ENCODE peak calls at places on chromosomes 5 and 9, in four cellular contexts. R is HepG2, V is WTC11, X is K562. B is an unnamed sample.

GRCh38 chr5:116731432-116731831 is 156.8 kb upstream of the SEMA6A start:
- DNase-seq in V (no peak), R (no peak), X (no peak), B (no peak)

GRCh38 chr9:76374702-76375543 is 19.3 kb downstream of the RFK start:
- DNase-seq in R (peak; percentile 85), X (peak; percentile 17), V (peak; percentile 33), B (peak; percentile 94)

GRCh38 chr5:73977146-73977545 is 351.1 kb downstream of the ARHGEF28 start:
- DNase-seq in V (no peak), X (no peak), R (no peak), B (no peak)

GRCh38 chr9:113155911-113156559 is 5.2 kb downstream of the SLC31A2 start:
- DNase-seq in V (no peak), R (no peak), X (no peak), B (no peak)

GRCh38 chr5:568061-568781 is 43.9 kb upstream of the CEP72 start:
- DNase-seq in V (no peak), R (no peak), X (no peak), B (no peak)

GRCh38 chr5:103519550-103519949 is 43.0 kb downstream of the NUDT12 start:
- DNase-seq in V (peak; percentile 27), R (no peak), X (no peak), B (no peak)

GRCh38 chr5:172097356-172097755 is 90.7 kb downstream of the STK10 start:
- DNase-seq in V (no peak), X (no peak), R (no peak), B (no peak)

GRCh38 chr9:83432104-83432627 is 106.0 kb downstream of the FRMD3 start:
- DNase-seq in R (peak; percentile 59), X (no peak), V (peak; percentile 61), B (peak; percentile 40)

GRCh38 chr9:68560131-68560844 is 19.6 kb upstream of the TMEM252 start:
- DNase-seq in X (peak; percentile 59), R (peak; percentile 29), V (peak; percentile 83), B (peak; percentile 13)

GRCh38 chr5:139658928-139659667 is 10.9 kb downstream of the CXXC5 start:
- DNase-seq in R (no peak), V (no peak), X (peak; percentile 56), B (peak; percentile 70)

GRCh38 chr5:171523781-171524180 is 104.3 kb downstream of the FGF18 start:
- DNase-seq in X (no peak), V (no peak), R (no peak), B (no peak)

GRCh38 chr9:114096041-114096511 is 3.0 kb downstream of the KIF12 start:
- DNase-seq in V (peak; percentile 68), R (no peak), X (peak; percentile 40), B (peak; percentile 35)

GRCh38 chr9:135440620-135441019 is 39.0 kb upstream of the PPP1R26 start:
- DNase-seq in X (no peak), V (peak; percentile 24), R (peak; percentile 80), B (peak; percentile 41)

GRCh38 chr9:135216666-135217431 is 129.4 kb downstream of the OLFM1 start:
- DNase-seq in R (no peak), X (no peak), V (peak; percentile 9), B (no peak)

GRCh38 chr9:118568704-118569103 is 800.5 kb downstream of the BRINP1 start:
- DNase-seq in V (no peak), X (no peak), R (no peak), B (no peak)

GRCh38 chr5:122262107-122262506 is 49.9 kb upstream of the SNCAIP start:
- DNase-seq in R (no peak), V (no peak), X (no peak), B (no peak)

GRCh38 chr9:89911721-89912604 is 307.2 kb downstream of the GADD45G start:
- DNase-seq in R (no peak), X (no peak), V (no peak), B (no peak)

GRCh38 chr5:159819671-159820411 is 96.4 kb upstream of the ADRA1B start:
- DNase-seq in X (no peak), R (no peak), V (no peak), B (peak; percentile 68)
- TF ChIP-seq HMGXB4 in X (no peak), R (no peak), V (no peak), B (no peak)

GRCh38 chr5:32443541-32444190 is 874 bp downstream of the ZFR start:
- DNase-seq in R (no peak), X (peak; percentile 81), V (peak; percentile 62), B (peak; percentile 47)
- TF ChIP-seq HMGXB4 in R (no peak), X (no peak), V (no peak), B (no peak)

GRCh38 chr5:126811515-126812198 is 34.7 kb downstream of the LMNB1 start:
- DNase-seq in X (no peak), V (no peak), R (no peak), B (no peak)
- TF ChIP-seq HMGXB4 in X (no peak), V (no peak), R (no peak), B (no peak)

GRCh38 chr9:82127993-82128710 is 139.6 kb downstream of the SPATA31D1 start:
- DNase-seq in X (no peak), V (no peak), R (no peak), B (no peak)
- TF ChIP-seq HMGXB4 in X (no peak), V (no peak), R (no peak), B (no peak)

DNA sequence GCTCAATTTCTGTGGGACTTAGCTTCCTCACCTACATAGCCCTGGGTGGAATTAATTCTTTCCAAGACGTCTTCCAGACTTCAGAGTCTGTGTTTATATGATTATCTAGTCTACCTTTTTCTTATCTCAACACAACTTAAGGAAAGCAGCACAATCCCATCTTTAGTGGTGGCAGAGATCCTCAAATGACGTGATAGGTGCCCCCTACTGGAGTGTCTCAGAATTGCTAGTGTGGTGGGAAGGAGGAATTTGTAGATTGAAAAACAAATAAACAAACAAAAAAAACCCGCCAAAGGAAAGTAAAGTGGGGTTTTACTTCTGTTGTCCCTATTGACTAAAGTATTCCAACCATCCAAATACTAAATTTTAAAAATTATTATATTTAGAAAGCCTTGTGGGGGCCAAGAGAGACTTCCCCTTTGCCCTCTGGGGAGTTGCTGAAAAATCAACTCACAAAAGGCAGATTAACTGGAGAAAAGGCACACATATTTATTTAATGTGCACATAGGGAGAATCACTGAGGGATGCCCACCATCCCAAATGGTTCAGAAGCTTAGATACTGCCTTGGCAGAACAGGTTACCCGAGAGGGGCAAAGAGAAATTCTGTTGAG is 283.3 kb downstream of the TMEM167A start:
- DNase-seq in V (peak; percentile 67), X (peak; percentile 52), R (peak; percentile 21), B (peak; percentile 11)
- TF ChIP-seq HMGXB4 in V (no peak), X (no peak), R (no peak), B (no peak)

GRCh38 chr5:138458353-138458752 is 6.9 kb upstream of the EGR1 start:
- DNase-seq in R (no peak), V (no peak), X (no peak), B (no peak)
- TF ChIP-seq HMGXB4 in R (no peak), V (no peak), X (no peak), B (no peak)

GRCh38 chr5:156366536-156366935 is 39.6 kb downstream of the SGCD start:
- DNase-seq in V (no peak), R (no peak), X (no peak), B (no peak)
- TF ChIP-seq HMGXB4 in V (no peak), R (no peak), X (no peak), B (no peak)

DNA sequence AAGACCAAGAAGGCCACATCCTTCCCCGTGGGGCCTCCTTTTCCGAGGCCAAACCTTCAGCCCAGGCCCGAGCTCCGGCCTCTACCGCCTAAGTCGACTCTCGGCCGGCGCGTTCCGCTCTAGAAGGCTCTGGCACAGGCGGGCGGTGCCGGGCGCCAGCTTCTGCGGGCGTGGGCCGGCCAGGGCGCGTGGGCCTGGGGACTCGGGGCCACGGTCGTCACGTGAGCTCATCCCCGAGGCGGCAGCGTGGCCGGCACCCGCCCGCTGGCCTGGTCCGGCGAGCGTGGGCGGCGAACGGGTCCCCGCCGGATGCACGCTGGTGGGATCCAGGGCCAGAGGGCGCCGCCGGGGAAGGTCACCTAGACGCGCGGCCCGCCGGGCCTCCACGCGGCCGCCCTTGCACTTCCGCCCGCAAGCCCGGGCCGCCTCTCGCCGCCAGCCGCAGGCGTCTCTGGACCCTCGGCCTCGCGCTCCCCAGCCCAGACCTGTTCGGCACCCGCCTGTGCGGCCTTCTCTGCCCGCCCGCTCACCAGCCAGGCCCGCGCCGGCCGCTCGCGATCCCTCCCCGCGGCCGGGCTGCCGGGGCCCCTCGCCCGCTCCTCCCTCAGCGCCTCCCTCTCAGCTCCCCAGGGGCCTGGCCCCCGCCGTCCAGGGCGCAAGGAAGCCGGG is 684 bp downstream of the VDAC1 start:
- DNase-seq in X (peak; percentile 91), R (no peak), V (peak; percentile 54), B (peak; percentile 49)
- TF ChIP-seq HMGXB4 in X (peak; percentile 44), R (peak; percentile 67), V (no peak), B (no peak)

GRCh38 chr5:147290261-147290660 is 55.4 kb downstream of the STK32A start:
- DNase-seq in R (no peak), X (no peak), V (no peak), B (no peak)
- TF ChIP-seq HMGXB4 in R (no peak), X (no peak), V (no peak), B (no peak)

GRCh38 chr5:177462021-177462670 is 11.3 kb downstream of the DBN1 start:
- DNase-seq in V (no peak), R (no peak), X (no peak), B (no peak)
- TF ChIP-seq HMGXB4 in V (no peak), R (no peak), X (no peak), B (no peak)